ENCODE peak calls at places on chromosomes 12 and 14, in seven cellular contexts. S, T, F, N, O, V and M are unnamed samples.

GRCh38 chr12:56377310-56377988 is 14.8 kb upstream of the APOF start:
- DNase-seq in V (no peak), S (peak; percentile 22), F (peak; percentile 23), N (no peak), O (peak; percentile 76), T (no peak), M (peak; percentile 32)

GRCh38 chr12:79302171-79302841 is 388.5 kb downstream of the PAWR start:
- DNase-seq in O (no peak), F (no peak), S (no peak), V (peak; percentile 94), N (no peak), T (no peak), M (no peak)

GRCh38 chr14:26023967-26024366 is 573.9 kb downstream of the NOVA1 start:
- DNase-seq in T (no peak), F (no peak), N (no peak), O (no peak), V (no peak), S (no peak), M (no peak)

GRCh38 chr12:59046763-59047534 is 126.6 kb upstream of the LRIG3 start:
- DNase-seq in S (no peak), F (no peak), N (no peak), O (peak; percentile 92), V (no peak), T (no peak), M (no peak)

GRCh38 chr14:61558271-61558670 is 137.0 kb upstream of the HIF1A start:
- DNase-seq in N (no peak), O (no peak), V (no peak), T (peak; percentile 92), S (no peak), F (no peak), M (no peak)

GRCh38 chr14:36452850-36453249 is 67.2 kb downstream of the NKX2-1 start:
- DNase-seq in T (no peak), O (no peak), F (no peak), V (no peak), N (no peak), S (no peak), M (no peak)

GRCh38 chr12:5864913-5865312 is 80.1 kb downstream of the ANO2 start:
- DNase-seq in F (no peak), V (no peak), S (no peak), T (no peak), O (peak; percentile 25), N (no peak), M (no peak)

GRCh38 chr14:104739546-104740516 is 13.1 kb upstream of the SIVA1 start:
- DNase-seq in N (no peak), F (no peak), S (no peak), O (no peak), T (no peak), V (no peak), M (no peak)

GRCh38 chr14:60946773-60947172 is 34.1 kb downstream of the TRMT5 start:
- DNase-seq in V (no peak), S (no peak), F (no peak), T (no peak), N (no peak), O (no peak), M (no peak)

GRCh38 chr12:118332511-118332910 is 40.2 kb downstream of the TAOK3 start:
- DNase-seq in T (no peak), F (no peak), S (no peak), O (no peak), V (no peak), N (no peak), M (no peak)

GRCh38 chr12:31558521-31558920 is 32.4 kb downstream of the DENND5B start:
- DNase-seq in S (peak; percentile 51), F (peak; percentile 62), T (no peak), V (no peak), N (no peak), O (peak; percentile 37), M (no peak)

GRCh38 chr12:32031109-32031508 is 71.9 kb downstream of the RESF1 start:
- DNase-seq in V (peak; percentile 60), O (no peak), T (no peak), S (no peak), F (peak; percentile 17), N (no peak), M (no peak)

GRCh38 chr12:103354403-103354802 is 141.4 kb downstream of the C12orf42 start:
- DNase-seq in V (no peak), S (no peak), O (no peak), N (no peak), T (no peak), F (no peak), M (no peak)